ENCODE peak calls at places on chromosomes 16 and 17, in eight cellular contexts. H is breast epithelium, O is ovary, A is uterus, X is A549, Z is esophagus squamous epithelium, L is heart left ventricle, B is gastrocnemius medialis. E is an unnamed sample.

GRCh38 chr16:88854306-88855111 is 2.2 kb downstream of the GALNS start:
- DNase-seq in H (no peak), O (no peak), A (no peak), X (no peak), Z (no peak), L (no peak), B (no peak), E (peak; percentile 87)

GRCh38 chr16:55562936-55563335 is 3.5 kb upstream of the CAPNS2 start:
- DNase-seq in H (no peak), O (no peak), A (no peak), X (no peak), Z (no peak), L (no peak), B (no peak), E (no peak)

GRCh38 chr16:30377812-30378235 is 3.2 kb downstream of the MYL11 start:
- DNase-seq in H (peak; percentile 93), O (peak; percentile 97), A (peak; percentile 95), X (peak; percentile 93), Z (peak; percentile 64), L (peak; percentile 97), B (peak; percentile 82), E (peak; percentile 98)

GRCh38 chr16:66266436-66267286 is 99.8 kb upstream of the CDH5 start:
- DNase-seq in H (peak; percentile 48), O (peak; percentile 64), A (peak; percentile 78), X (no peak), Z (no peak), L (peak; percentile 84), B (peak; percentile 29), E (no peak)

GRCh38 chr17:7511108-7511507 is 26.9 kb downstream of the POLR2A start:
- DNase-seq in H (no peak), O (no peak), A (no peak), X (no peak), Z (no peak), L (no peak), B (no peak), E (no peak)

GRCh38 chr16:56950881-56951771 is 10.6 kb upstream of the CETP start:
- DNase-seq in H (no peak), O (peak; percentile 47), A (no peak), X (peak; percentile 60), Z (no peak), L (peak; percentile 74), B (no peak), E (peak; percentile 85)

GRCh38 chr16:29821663-29822115 is 1.4 kb downstream of the MVP start:
- DNase-seq in H (no peak), O (peak; percentile 69), A (peak; percentile 61), X (peak; percentile 74), Z (no peak), L (peak; percentile 39), B (no peak), E (no peak)

GRCh38 chr16:69003500-69003899 is 102.0 kb upstream of the HAS3 start:
- DNase-seq in H (no peak), O (no peak), A (no peak), X (no peak), Z (no peak), L (no peak), B (no peak), E (no peak)

GRCh38 chr17:1711804-1712203 is 1.6 kb upstream of the TLCD2 start:
- DNase-seq in H (no peak), O (no peak), A (no peak), X (no peak), Z (no peak), L (no peak), B (no peak), E (no peak)

GRCh38 chr17:1712271-1712670 is 2.1 kb upstream of the TLCD2 start:
- DNase-seq in H (no peak), O (no peak), A (no peak), X (no peak), Z (no peak), L (no peak), B (no peak), E (no peak)

GRCh38 chr17:1709403-1709891 is 730 bp downstream of the TLCD2 start:
- DNase-seq in H (no peak), O (peak; percentile 57), A (no peak), X (no peak), Z (no peak), L (no peak), B (no peak), E (no peak)

GRCh38 chr17:1710807-1711553 is 803 bp upstream of the TLCD2 start:
- DNase-seq in H (no peak), O (no peak), A (no peak), X (no peak), Z (no peak), L (no peak), B (no peak), E (no peak)

DNA sequence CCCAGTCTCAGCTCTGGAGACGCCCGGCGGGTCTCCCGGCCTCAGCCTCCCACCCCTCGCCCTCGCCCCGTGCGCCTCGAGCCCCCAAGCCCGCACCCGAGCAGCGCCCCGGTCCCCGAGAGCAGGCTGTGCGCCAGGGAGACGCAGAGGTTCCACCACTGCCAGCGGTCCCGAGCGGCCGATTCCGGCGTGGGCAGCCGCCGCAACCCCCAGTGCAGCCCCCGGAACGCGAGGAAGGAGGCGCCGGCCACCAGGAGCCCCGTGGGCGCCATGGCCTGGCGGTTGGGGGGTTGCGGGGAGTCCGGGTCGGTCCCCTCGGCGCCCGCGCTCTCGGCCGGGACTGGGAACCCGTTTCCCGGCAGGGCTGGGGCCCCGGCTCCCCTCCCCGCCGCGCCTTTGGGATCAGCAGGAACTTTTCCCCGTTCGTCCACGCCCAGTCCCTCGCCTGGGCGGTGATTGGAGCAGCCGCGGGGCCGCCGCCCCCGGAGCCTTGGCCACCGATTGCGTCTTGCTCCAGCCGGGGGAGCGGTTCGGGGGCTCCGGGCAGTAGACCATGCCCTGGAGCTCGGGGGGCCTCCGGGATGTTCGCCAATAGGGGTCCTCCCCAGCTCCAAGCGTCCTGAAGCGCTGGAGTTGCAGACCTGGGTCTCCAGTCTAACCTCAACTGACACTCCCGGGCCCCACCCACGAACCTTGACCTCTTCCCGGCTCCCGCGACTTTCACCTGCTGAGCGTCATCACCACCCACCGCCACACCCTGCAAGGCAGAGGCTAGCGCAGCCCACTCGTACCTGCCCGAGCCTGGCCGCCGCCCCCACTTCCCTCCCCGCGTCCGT is at the start of gene TLCD2:
- DNase-seq in H (no peak), O (peak; percentile 85), A (peak; percentile 80), X (peak; percentile 92), Z (no peak), L (peak; percentile 84), B (peak; percentile 56), E (peak; percentile 85)
- TF ChIP-seq POLR2A in H (no peak), O (peak; percentile 69), A (no peak), X (no peak), Z (peak; percentile 67), L (no peak), B (peak; percentile 63), E (no peak)

DNA sequence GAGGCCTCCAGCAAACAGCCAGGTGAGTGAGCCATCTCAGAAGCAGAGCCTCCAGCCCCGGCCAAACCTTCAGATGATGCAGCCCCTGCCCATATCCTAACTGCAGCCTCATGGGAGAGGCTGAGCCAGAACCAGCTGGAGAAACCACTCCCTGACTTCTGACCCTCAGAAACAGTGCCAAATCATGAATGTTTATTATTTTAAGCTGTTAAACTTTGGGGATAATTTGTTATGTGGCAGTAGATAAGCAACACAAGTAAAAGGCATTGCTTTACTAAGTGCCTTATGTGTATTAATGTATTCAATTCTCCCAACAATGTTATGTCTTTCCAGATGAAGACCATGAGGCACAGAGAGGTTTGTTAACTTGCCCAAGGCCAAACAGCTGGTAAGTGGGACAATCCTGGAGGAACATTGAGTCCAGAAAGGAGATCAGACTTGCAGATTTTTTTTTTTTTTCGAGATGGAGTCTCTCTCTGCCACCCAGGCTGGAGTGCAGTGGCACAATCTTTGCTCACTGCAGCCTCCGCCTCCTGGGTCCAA is 59.6 kb downstream of the SOCS1 start:
- DNase-seq in H (no peak), O (no peak), A (no peak), X (no peak), Z (no peak), L (no peak), B (no peak), E (no peak)
- TF ChIP-seq POLR2A in H (no peak), O (no peak), A (no peak), X (no peak), Z (no peak), L (no peak), B (no peak), E (no peak)

GRCh38 chr16:20744922-20745440 is 3.4 kb upstream of the THUMPD1 start:
- DNase-seq in H (no peak), O (no peak), A (no peak), X (no peak), Z (no peak), L (no peak), B (no peak), E (peak; percentile 76)

GRCh38 chr16:20743591-20743990 is 2.0 kb upstream of the THUMPD1 start:
- DNase-seq in H (no peak), O (no peak), A (no peak), X (no peak), Z (no peak), L (no peak), B (no peak), E (no peak)

GRCh38 chr16:20740007-20740883 is 1.4 kb downstream of the THUMPD1 start:
- DNase-seq in H (no peak), O (no peak), A (no peak), X (peak; percentile 21), Z (no peak), L (no peak), B (no peak), E (no peak)

GRCh38 chr16:20741555-20742285 is at the start of gene THUMPD1:
- DNase-seq in H (peak; percentile 96), O (peak; percentile 97), A (peak; percentile 97), X (peak; percentile 96), Z (peak; percentile 87), L (peak; percentile 98), B (peak; percentile 91), E (peak; percentile 99)

DNA sequence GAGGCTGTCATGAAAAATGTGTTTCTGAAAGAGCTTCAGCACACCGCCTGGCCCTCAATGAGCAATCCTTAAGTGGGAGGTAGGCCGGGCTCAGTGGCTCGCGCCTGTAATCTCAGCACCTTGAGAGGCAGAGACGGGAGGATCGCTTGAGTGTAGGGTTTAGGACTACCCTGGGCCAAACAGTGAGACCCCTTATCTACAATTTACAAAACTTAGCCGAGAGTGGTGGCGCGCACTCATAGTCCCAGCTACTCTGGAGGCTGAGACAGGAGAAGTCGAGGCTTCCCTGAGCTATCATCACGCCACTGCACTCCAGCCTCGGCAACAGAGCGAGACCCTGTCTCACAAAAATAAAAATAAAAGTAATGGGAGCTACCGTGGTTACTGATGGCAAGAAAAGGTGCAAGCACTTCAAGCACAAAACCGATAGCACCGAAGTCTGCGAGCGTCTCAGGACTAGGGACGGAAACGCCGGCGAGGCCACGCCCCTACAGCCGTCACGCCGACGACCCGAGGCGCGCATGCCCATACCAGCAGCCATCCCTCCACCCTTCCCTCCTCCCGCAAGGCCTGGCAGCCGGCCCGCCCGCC is 622 bp downstream of the THUMPD1 start:
- DNase-seq in H (peak; percentile 89), O (peak; percentile 92), A (peak; percentile 88), X (peak; percentile 89), Z (peak; percentile 41), L (peak; percentile 94), B (peak; percentile 76), E (peak; percentile 98)
- TF ChIP-seq POLR2A in H (no peak), O (peak; percentile 9), A (no peak), X (no peak), Z (peak; percentile 4), L (no peak), B (no peak), E (no peak)

GRCh38 chr16:70158261-70158939 is 15.2 kb upstream of the CLEC18C start:
- DNase-seq in H (no peak), O (no peak), A (no peak), X (peak; percentile 12), Z (no peak), L (no peak), B (no peak), E (peak; percentile 62)

GRCh38 chr16:70156207-70156978 is 17.2 kb upstream of the CLEC18C start:
- DNase-seq in H (no peak), O (no peak), A (no peak), X (peak; percentile 2), Z (no peak), L (no peak), B (no peak), E (peak; percentile 63)

GRCh38 chr16:70159355-70160348 is 13.9 kb upstream of the CLEC18C start:
- DNase-seq in H (no peak), O (no peak), A (no peak), X (no peak), Z (no peak), L (no peak), B (no peak), E (peak; percentile 44)

GRCh38 chr16:70157105-70157476 is 16.5 kb upstream of the CLEC18C start:
- DNase-seq in H (no peak), O (no peak), A (no peak), X (no peak), Z (no peak), L (no peak), B (no peak), E (peak; percentile 70)

DNA sequence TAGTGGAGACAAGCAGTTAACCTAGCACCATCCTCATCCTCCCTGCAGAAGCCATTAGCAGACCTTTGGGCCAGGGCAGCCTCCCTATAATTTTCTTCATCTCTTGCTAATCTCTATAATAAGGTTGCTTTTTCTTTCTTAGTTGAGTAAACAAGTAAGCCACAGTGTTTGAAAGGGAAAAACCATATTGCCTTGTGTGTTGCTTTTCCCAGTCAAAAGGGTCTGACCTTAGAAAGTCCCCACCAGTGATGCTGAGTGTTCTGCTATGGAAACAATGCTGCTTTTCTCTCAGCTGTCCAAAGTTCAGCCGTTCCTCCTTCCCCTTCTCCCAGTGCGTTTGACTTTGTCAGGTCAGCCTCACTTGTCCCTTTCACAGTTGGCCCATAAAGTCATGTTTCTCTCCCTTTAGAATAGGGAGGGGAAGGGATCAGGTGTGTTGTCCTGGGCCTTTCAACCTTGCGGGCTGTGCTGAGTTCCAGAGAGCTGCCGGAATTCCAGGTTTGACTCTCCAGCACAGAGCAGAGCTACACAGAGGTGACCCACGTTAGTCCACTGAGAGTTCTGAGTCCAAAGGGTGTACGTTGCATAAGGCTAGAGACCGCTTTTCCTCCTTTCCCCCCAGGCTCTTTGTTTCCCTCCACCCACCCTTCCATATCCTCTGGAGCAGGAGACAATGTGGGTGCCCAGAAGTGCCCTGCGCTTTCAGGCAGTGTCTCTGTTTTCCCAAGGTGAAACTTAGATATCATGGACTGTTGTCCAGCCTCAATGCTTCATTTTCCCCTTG is 15.9 kb upstream of the CLEC18C start:
- DNase-seq in H (no peak), O (no peak), A (no peak), X (no peak), Z (no peak), L (no peak), B (no peak), E (peak; percentile 51)
- TF ChIP-seq POLR2A in H (no peak), O (no peak), A (no peak), X (no peak), Z (no peak), L (no peak), B (no peak), E (no peak)

E was measured in spleen.